ENCODE peak calls at places on chromosome 12, in seven cellular contexts. H is psoas muscle, Z is astrocyte of the spinal cord, Y is transverse colon, B is GM23338, S is PC-3, U is esophagus squamous epithelium. K is an unnamed sample.

GRCh38 chr12:122318607-122319311 is 52.5 kb upstream of the VPS33A start:
- DNase-seq in H (no peak), Y (no peak), S (peak), U (no peak), B (no peak), Z (peak), K (peak)

GRCh38 chr12:2583642-2584041 is 211.1 kb upstream of the FKBP4 start:
- DNase-seq in Z (no peak), Y (no peak), H (no peak), B (no peak), U (no peak), S (no peak), K (no peak)

GRCh38 chr12:114288071-114288470 is 117.9 kb downstream of the TBX5 start:
- DNase-seq in Y (no peak), H (no peak), B (no peak), U (no peak), Z (peak), S (no peak), K (peak)

GRCh38 chr12:44889871-44890270 is 13.8 kb upstream of the NELL2 start:
- DNase-seq in Y (no peak), U (no peak), Z (no peak), S (no peak), H (no peak), B (no peak), K (no peak)

GRCh38 chr12:71780207-71780822 is 25.7 kb downstream of the RAB21 start:
- DNase-seq in Y (peak), B (peak), Z (peak), S (peak), U (no peak), H (no peak), K (peak)

GRCh38 chr12:122740351-122740750 is 9.7 kb upstream of the HCAR1 start:
- DNase-seq in S (no peak), B (peak), U (no peak), H (no peak), Y (no peak), Z (no peak), K (peak)

GRCh38 chr12:98594050-98594853 is 766 bp downstream of the SLC25A3 start:
- DNase-seq in U (no peak), B (peak), H (peak), Y (peak), S (peak), Z (peak), K (no peak)

GRCh38 chr12:7989827-7990491 is 42.6 kb upstream of the FOXJ2 start:
- DNase-seq in B (no peak), H (no peak), S (no peak), Z (no peak), Y (peak), U (peak), K (peak)

GRCh38 chr12:19771858-19772257 is 332.6 kb downstream of the AEBP2 start:
- DNase-seq in U (no peak), S (no peak), Z (peak), H (no peak), Y (no peak), B (peak), K (peak)

GRCh38 chr12:96343347-96343954 is 56.8 kb downstream of the CDK17 start:
- DNase-seq in Z (peak), H (no peak), B (no peak), S (no peak), Y (no peak), U (no peak), K (peak)

GRCh38 chr12:74292351-74293194 is 245.1 kb upstream of the ATXN7L3B start:
- DNase-seq in B (peak), U (no peak), H (no peak), Z (no peak), Y (no peak), S (no peak), K (no peak)

GRCh38 chr12:32309811-32310755 is 89.3 kb upstream of the FGD4 start:
- DNase-seq in U (no peak), B (no peak), Y (no peak), H (no peak), Z (no peak), S (no peak), K (peak)

GRCh38 chr12:68420225-68421008 is 88.3 kb upstream of the MDM1 start:
- DNase-seq in H (no peak), B (no peak), U (no peak), Y (no peak), S (no peak), Z (peak), K (peak)

GRCh38 chr12:116599285-116600122 is 40.3 kb downstream of the MAP1LC3B2 start:
- DNase-seq in Z (peak), S (peak), Y (peak), B (peak), U (peak), H (peak), K (peak)

GRCh38 chr12:105831372-105831771 is 307.4 kb downstream of the NUAK1 start:
- DNase-seq in U (no peak), Y (no peak), B (peak), Z (no peak), H (no peak), S (no peak), K (no peak)

GRCh38 chr12:103858953-103859601 is 18.0 kb upstream of the NT5DC3 start:
- DNase-seq in Y (peak), H (peak), S (peak), Z (peak), B (no peak), U (no peak), K (peak)

GRCh38 chr12:5503774-5504173 is 71.9 kb downstream of the NTF3 start:
- DNase-seq in S (no peak), Z (no peak), Y (peak), H (no peak), U (no peak), B (no peak), K (no peak)

GRCh38 chr12:12501121-12501520 is 61.5 kb downstream of the DUSP16 start:
- DNase-seq in S (no peak), H (no peak), U (no peak), B (no peak), Z (no peak), Y (no peak), K (no peak)

GRCh38 chr12:45034861-45035265 is 16.0 kb downstream of the DBX2 start:
- DNase-seq in B (peak), H (no peak), Y (no peak), S (no peak), Z (no peak), U (no peak), K (no peak)

GRCh38 chr12:63963863-63964262 is 119.4 kb downstream of the SRGAP1 start:
- DNase-seq in Z (no peak), B (no peak), Y (no peak), U (no peak), S (no peak), H (no peak), K (no peak)

GRCh38 chr12:64147011-64147671 is 75.0 kb downstream of the KICS2 start:
- DNase-seq in Z (no peak), Y (no peak), H (no peak), S (no peak), U (no peak), B (no peak), K (no peak)

GRCh38 chr12:131102991-131103609 is 149.4 kb downstream of the ADGRD1 start:
- DNase-seq in B (no peak), S (no peak), H (peak), Y (peak), U (no peak), Z (no peak), K (no peak)

GRCh38 chr12:71556881-71557280 is 106.8 kb downstream of the ZFC3H1 start:
- DNase-seq in Y (no peak), U (no peak), S (peak), H (no peak), B (peak), Z (peak), K (peak)

GRCh38 chr12:77724367-77724957 is 106.2 kb upstream of the NAV3 start:
- DNase-seq in Z (peak), H (no peak), S (peak), B (peak), U (no peak), Y (no peak), K (peak)

GRCh38 chr12:6927379-6927991 is at the start of gene ATN1:
- DNase-seq in B (peak), H (peak), S (peak), Y (peak), U (no peak), Z (peak), K (peak)

GRCh38 chr12:124917841-124918621 is 3.6 kb upstream of the UBC start:
- DNase-seq in H (no peak), S (peak), Z (no peak), U (no peak), Y (no peak), B (no peak), K (no peak)

GRCh38 chr12:104357431-104357952 is 54.0 kb downstream of the EID3 start:
- DNase-seq in B (no peak), S (peak), Z (no peak), H (no peak), U (no peak), Y (no peak), K (peak)

GRCh38 chr12:112978163-112979081 is at the start of gene OAS2:
- DNase-seq in H (peak), U (peak), Z (peak), Y (peak), S (peak), B (peak), K (peak)

GRCh38 chr12:110704750-110705149 is 15.8 kb upstream of the HVCN1 start:
- DNase-seq in U (no peak), B (peak), H (no peak), S (peak), Y (peak), Z (no peak), K (no peak)

GRCh38 chr12:11814362-11814761 is 164.9 kb downstream of the ETV6 start:
- DNase-seq in S (peak), Z (peak), Y (no peak), H (no peak), B (no peak), U (no peak), K (peak)

GRCh38 chr12:79657136-79657535 is 33.6 kb downstream of the PAWR start:
- DNase-seq in U (no peak), Y (no peak), S (no peak), Z (no peak), B (no peak), H (no peak), K (no peak)

GRCh38 chr12:24034160-24034559 is 84.7 kb upstream of the SOX5 start:
- DNase-seq in H (no peak), B (no peak), Z (peak), Y (no peak), S (no peak), U (no peak), K (no peak)

GRCh38 chr12:98738002-98738401 is 92.9 kb downstream of the APAF1 start:
- DNase-seq in S (no peak), H (no peak), B (no peak), Y (no peak), Z (no peak), U (no peak), K (no peak)

GRCh38 chr12:94099191-94099983 is 49.0 kb upstream of the PLXNC1 start:
- DNase-seq in Z (peak), S (peak), Y (no peak), H (peak), U (no peak), B (no peak), K (no peak)

GRCh38 chr12:48969847-48970701 is 1.5 kb downstream of the WNT10B start:
- DNase-seq in Z (no peak), U (no peak), B (peak), S (no peak), Y (no peak), H (no peak), K (no peak)

GRCh38 chr12:23528316-23528715 is 421.2 kb downstream of the SOX5 start:
- DNase-seq in U (no peak), Z (no peak), H (no peak), B (peak), Y (no peak), S (no peak), K (no peak)

GRCh38 chr12:80818878-80819277 is 102.2 kb downstream of the MYF5 start:
- DNase-seq in Z (no peak), S (no peak), U (no peak), H (no peak), Y (no peak), B (no peak), K (no peak)

GRCh38 chr12:71014180-71014785 is 93.7 kb upstream of the PTPRR start:
- DNase-seq in Z (peak), S (peak), Y (no peak), H (no peak), U (no peak), B (peak), K (peak)

GRCh38 chr12:62254967-62255366 is 5.2 kb upstream of the USP15 start:
- DNase-seq in Y (no peak), Z (no peak), U (no peak), H (no peak), B (no peak), S (no peak), K (no peak)

GRCh38 chr12:121223283-121223946 is 13.5 kb downstream of the P2RX4 start:
- DNase-seq in B (no peak), U (no peak), S (no peak), Z (no peak), Y (peak), H (no peak), K (no peak)

GRCh38 chr12:121223947-121224285 is 14.0 kb downstream of the P2RX4 start:
- DNase-seq in Y (no peak), H (no peak), B (no peak), S (no peak), Z (no peak), U (no peak), K (no peak)

GRCh38 chr12:121222847-121223246 is 12.9 kb downstream of the P2RX4 start:
- DNase-seq in B (no peak), Z (no peak), U (no peak), Y (no peak), H (no peak), S (no peak), K (no peak)

GRCh38 chr12:121226399-121226798 is 16.5 kb downstream of the P2RX4 start:
- DNase-seq in S (no peak), H (no peak), U (no peak), B (no peak), Z (no peak), Y (no peak), K (no peak)

DNA sequence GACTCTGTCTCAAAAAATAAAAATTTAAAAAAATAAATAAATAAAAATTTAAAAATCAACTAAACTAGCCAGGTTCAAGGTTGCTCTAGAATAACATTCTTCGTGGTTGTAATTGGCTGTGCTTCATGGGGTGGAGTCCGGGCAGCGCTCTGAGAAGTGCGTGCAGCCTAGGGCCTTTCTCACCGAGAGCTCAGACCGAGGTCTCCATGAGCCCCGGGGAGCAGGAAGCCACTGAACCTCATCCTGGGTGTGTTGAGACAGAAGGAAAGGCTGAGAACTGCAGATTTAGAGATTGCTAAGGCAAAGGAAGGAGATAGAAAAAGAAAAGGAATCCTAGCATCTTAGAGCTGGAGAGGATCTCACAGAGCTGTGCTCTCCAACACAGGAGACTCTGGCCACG is 14.7 kb downstream of the P2RX4 start:
- DNase-seq in Y (no peak), U (no peak), H (no peak), B (no peak), S (no peak), Z (no peak), K (no peak)
- H3K4me3 ChIP-seq in Y (no peak), U (no peak), H (no peak), B (no peak), S (no peak), Z (no peak), K (no peak)

DNA sequence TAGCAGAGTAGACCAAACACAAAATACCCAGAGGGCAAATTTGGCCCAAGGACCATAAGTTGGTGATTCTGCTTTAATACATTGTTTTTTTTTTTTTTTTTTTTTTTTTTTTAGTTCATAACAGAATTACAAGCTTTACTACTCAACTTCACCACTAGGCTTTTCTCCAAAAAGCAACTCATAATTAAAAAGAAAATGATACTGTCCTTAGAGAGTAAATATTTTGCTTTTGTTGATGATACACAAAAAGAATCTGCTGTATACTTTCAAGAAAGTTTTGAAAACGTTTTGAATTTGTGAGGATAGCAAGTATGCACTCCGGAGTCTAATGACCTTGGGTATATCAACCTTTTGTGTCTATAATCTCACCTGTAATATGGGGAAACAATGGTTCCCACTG is 68.9 kb upstream of the LMO3 start:
- DNase-seq in Z (no peak), U (no peak), H (no peak), S (no peak), B (no peak), Y (no peak), K (no peak)
- TF ChIP-seq CTCF in Z (no peak), U (no peak), H (no peak), S (no peak), B (peak), Y (no peak), K (no peak)

DNA sequence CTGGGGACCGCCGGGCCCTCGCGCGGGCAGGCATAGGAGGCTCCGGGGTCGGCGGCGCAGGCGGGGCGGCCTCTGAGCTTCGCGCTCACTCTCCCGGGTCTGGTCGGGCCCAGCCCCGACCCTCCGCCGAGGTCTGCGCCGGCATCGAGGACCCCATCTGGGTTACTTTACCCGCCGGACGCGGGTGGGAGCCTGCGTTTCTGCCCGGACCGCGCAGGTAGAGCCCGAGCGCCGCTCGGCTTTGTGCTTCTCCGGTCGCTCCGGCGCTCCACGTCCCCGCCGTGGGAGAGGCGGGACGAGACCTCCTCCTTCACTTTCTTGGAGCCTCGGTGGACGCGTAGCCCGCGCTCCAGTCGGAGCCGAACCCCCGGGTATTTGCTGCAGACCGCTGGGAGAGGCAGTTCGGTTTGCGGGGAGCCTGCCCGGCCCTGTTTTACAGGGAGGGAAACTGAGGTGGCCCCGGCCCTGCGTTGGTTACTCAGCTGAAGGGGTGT is 63.2 kb downstream of the FBXL14 start:
- DNase-seq in Z (no peak), Y (no peak), B (peak), S (no peak), H (no peak), U (no peak), K (no peak)
- H3K4me3 ChIP-seq in Z (peak), Y (peak), B (peak), S (peak), H (peak), U (peak), K (peak)

GRCh38 chr12:56679834-56680575 is 8.1 kb downstream of the PTGES3 start:
- DNase-seq in S (no peak), B (no peak), Z (no peak), H (no peak), Y (no peak), U (no peak), K (no peak)

GRCh38 chr12:56677680-56678079 is 10.4 kb downstream of the PTGES3 start:
- DNase-seq in H (no peak), B (no peak), U (no peak), Z (no peak), Y (no peak), S (no peak), K (no peak)

GRCh38 chr12:56684745-56685369 is 3.2 kb downstream of the PTGES3 start:
- DNase-seq in U (no peak), H (no peak), Z (no peak), S (peak), Y (no peak), B (no peak), K (no peak)

GRCh38 chr12:56678852-56679251 is 9.2 kb downstream of the PTGES3 start:
- DNase-seq in S (no peak), U (no peak), B (no peak), Y (no peak), Z (no peak), H (no peak), K (no peak)

GRCh38 chr12:56682323-56682722 is 5.8 kb downstream of the PTGES3 start:
- DNase-seq in U (no peak), B (no peak), S (no peak), H (no peak), Y (no peak), Z (no peak), K (no peak)
- TF ChIP-seq CTCF in U (no peak), B (no peak), S (no peak), H (no peak), Y (no peak), Z (no peak), K (no peak)

GRCh38 chr12:512933-513332 is 53.2 kb downstream of the B4GALNT3 start:
- DNase-seq in S (no peak), Y (no peak), H (no peak), Z (no peak), B (no peak), U (no peak), K (no peak)

GRCh38 chr12:508145-508544 is 48.4 kb downstream of the B4GALNT3 start:
- DNase-seq in B (no peak), H (no peak), Y (no peak), S (no peak), Z (no peak), U (no peak), K (peak)

GRCh38 chr12:509494-509893 is 49.8 kb downstream of the B4GALNT3 start:
- DNase-seq in Y (peak), Z (peak), H (no peak), U (no peak), S (peak), B (no peak), K (peak)

GRCh38 chr12:508795-509194 is 49.1 kb downstream of the B4GALNT3 start:
- DNase-seq in H (no peak), U (no peak), Y (peak), Z (no peak), B (no peak), S (peak), K (no peak)

DNA sequence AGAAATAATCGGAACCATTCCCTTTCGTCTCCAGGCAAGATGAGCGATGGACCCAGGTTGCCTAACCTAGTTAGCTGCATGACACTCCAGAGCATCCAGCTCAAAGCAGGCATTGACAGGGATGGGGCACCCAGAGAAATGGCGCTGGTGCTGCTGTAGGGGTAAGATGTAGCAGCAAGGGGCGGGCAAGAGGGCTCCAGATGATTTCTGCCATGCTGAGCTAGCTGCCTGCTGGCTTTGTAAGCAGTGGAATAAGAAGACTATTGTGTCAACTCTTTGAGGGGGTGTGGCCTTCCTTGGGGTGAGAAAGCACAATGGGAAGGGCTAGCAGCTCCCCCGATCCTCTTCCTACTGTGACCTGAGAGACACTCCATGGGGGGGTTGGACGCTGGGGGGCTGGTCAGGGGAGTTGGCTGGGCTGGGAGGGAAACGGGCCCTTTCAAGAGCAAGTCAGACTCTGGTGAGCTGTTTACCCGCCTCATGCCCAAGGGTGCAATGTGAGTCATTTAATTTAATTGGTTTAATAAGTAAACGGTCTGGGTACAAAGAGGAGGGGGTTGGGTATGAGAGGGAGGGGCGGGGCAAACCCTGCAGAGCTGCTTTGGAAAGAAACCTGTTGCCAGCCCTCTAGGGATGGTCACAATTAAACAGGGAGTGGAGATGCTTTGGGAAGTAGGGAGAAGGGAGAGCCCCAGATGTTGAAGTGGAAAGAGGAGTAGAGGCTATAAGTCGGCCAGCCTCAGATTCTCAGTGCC is 50.5 kb downstream of the B4GALNT3 start:
- DNase-seq in B (peak), U (no peak), H (no peak), S (peak), Y (peak), Z (no peak), K (no peak)
- H3K4me3 ChIP-seq in B (peak), U (no peak), H (no peak), S (peak), Y (no peak), Z (no peak), K (no peak)

GRCh38 chr12:76124456-76124855 is 40.0 kb upstream of the NAP1L1 start:
- DNase-seq in H (no peak), Y (no peak), Z (no peak), U (no peak), S (no peak), B (no peak), K (no peak)
- TF ChIP-seq CTCF in H (no peak), Y (no peak), Z (no peak), U (no peak), S (no peak), B (no peak), K (no peak)

K was measured in fibroblast of pulmonary artery.